ENCODE peak calls at places on chromosomes 6 and 20, in four cellular contexts. One of them, this sample, is unnamed.

GRCh38 chr6:137076277-137077068 is 31.7 kb upstream of the IL20RA start:
- DNase-seq in right cardiac atrium: peak; percentile 86
- DNase-seq in CD8-positive, alpha-beta T cell: peak; percentile 52
- DNase-seq in CD4-positive, alpha-beta memory T cell: peak; percentile 38
- DNase-seq in this sample: peak; percentile 67

GRCh38 chr20:39581034-39581433 is 618.9 kb downstream of the DHX35 start:
- DNase-seq in CD8-positive, alpha-beta T cell: no peak
- DNase-seq in CD4-positive, alpha-beta memory T cell: no peak
- DNase-seq in right cardiac atrium: no peak
- DNase-seq in this sample: no peak

GRCh38 chr20:39378781-39379180 is 416.6 kb downstream of the DHX35 start:
- DNase-seq in right cardiac atrium: peak; percentile 48
- DNase-seq in CD4-positive, alpha-beta memory T cell: no peak
- DNase-seq in CD8-positive, alpha-beta T cell: no peak
- DNase-seq in this sample: peak; percentile 67

GRCh38 chr6:5379647-5380242 is 118.4 kb downstream of the FARS2 start:
- DNase-seq in CD4-positive, alpha-beta memory T cell: no peak
- DNase-seq in right cardiac atrium: no peak
- DNase-seq in CD8-positive, alpha-beta T cell: no peak
- DNase-seq in this sample: no peak

GRCh38 chr20:35263609-35264223 is 14.2 kb downstream of the MMP24OS start:
- DNase-seq in CD8-positive, alpha-beta T cell: no peak
- DNase-seq in right cardiac atrium: no peak
- DNase-seq in CD4-positive, alpha-beta memory T cell: no peak
- DNase-seq in this sample: no peak

GRCh38 chr6:124393536-124393935 is 568.7 kb upstream of the RNF217 start:
- DNase-seq in right cardiac atrium: no peak
- DNase-seq in CD8-positive, alpha-beta T cell: no peak
- DNase-seq in CD4-positive, alpha-beta memory T cell: no peak
- DNase-seq in this sample: no peak

GRCh38 chr6:139062921-139063320 is 34.4 kb downstream of the ABRACL start:
- DNase-seq in CD8-positive, alpha-beta T cell: no peak
- DNase-seq in CD4-positive, alpha-beta memory T cell: no peak
- DNase-seq in right cardiac atrium: no peak
- DNase-seq in this sample: no peak

GRCh38 chr6:7902867-7903266 is 7.7 kb downstream of the TXNDC5 start:
- DNase-seq in CD8-positive, alpha-beta T cell: no peak
- DNase-seq in CD4-positive, alpha-beta memory T cell: no peak
- DNase-seq in right cardiac atrium: no peak
- DNase-seq in this sample: no peak

GRCh38 chr6:132798820-132799538 is 542 bp upstream of the SLC18B1 start:
- DNase-seq in right cardiac atrium: peak; percentile 85
- DNase-seq in CD4-positive, alpha-beta memory T cell: peak; percentile 67
- DNase-seq in CD8-positive, alpha-beta T cell: peak; percentile 65
- DNase-seq in this sample: peak; percentile 73

GRCh38 chr20:35739294-35740163 is 2.5 kb downstream of the RBM39 start:
- DNase-seq in CD8-positive, alpha-beta T cell: no peak
- DNase-seq in right cardiac atrium: no peak
- DNase-seq in CD4-positive, alpha-beta memory T cell: no peak
- DNase-seq in this sample: no peak

GRCh38 chr20:50673146-50673830 is 18.1 kb downstream of the RIPOR3 start:
- DNase-seq in CD4-positive, alpha-beta memory T cell: no peak
- DNase-seq in right cardiac atrium: peak; percentile 64
- DNase-seq in CD8-positive, alpha-beta T cell: no peak
- DNase-seq in this sample: no peak

GRCh38 chr6:43717822-43718221 is 30.2 kb upstream of the MRPS18A start:
- DNase-seq in CD8-positive, alpha-beta T cell: no peak
- DNase-seq in right cardiac atrium: peak; percentile 95
- DNase-seq in CD4-positive, alpha-beta memory T cell: no peak
- DNase-seq in this sample: peak; percentile 88

GRCh38 chr6:20056350-20056992 is 155.8 kb downstream of the MBOAT1 start:
- DNase-seq in CD8-positive, alpha-beta T cell: no peak
- DNase-seq in CD4-positive, alpha-beta memory T cell: no peak
- DNase-seq in right cardiac atrium: no peak
- DNase-seq in this sample: no peak

GRCh38 chr20:3739926-3740599 is 7.6 kb downstream of the HSPA12B start:
- DNase-seq in CD8-positive, alpha-beta T cell: no peak
- DNase-seq in right cardiac atrium: no peak
- DNase-seq in CD4-positive, alpha-beta memory T cell: no peak
- DNase-seq in this sample: no peak
- H3K4me1 ChIP-seq in CD8-positive, alpha-beta T cell: peaks cover 4% of the 10 kb centered on the region
- H3K4me1 ChIP-seq in right cardiac atrium: no peaks in the 10 kb centered on the region
- H3K4me1 ChIP-seq in CD4-positive, alpha-beta memory T cell: peaks cover 6% of the 10 kb centered on the region
- H3K4me1 ChIP-seq in this sample: peaks cover 16% of the 10 kb centered on the region

DNA sequence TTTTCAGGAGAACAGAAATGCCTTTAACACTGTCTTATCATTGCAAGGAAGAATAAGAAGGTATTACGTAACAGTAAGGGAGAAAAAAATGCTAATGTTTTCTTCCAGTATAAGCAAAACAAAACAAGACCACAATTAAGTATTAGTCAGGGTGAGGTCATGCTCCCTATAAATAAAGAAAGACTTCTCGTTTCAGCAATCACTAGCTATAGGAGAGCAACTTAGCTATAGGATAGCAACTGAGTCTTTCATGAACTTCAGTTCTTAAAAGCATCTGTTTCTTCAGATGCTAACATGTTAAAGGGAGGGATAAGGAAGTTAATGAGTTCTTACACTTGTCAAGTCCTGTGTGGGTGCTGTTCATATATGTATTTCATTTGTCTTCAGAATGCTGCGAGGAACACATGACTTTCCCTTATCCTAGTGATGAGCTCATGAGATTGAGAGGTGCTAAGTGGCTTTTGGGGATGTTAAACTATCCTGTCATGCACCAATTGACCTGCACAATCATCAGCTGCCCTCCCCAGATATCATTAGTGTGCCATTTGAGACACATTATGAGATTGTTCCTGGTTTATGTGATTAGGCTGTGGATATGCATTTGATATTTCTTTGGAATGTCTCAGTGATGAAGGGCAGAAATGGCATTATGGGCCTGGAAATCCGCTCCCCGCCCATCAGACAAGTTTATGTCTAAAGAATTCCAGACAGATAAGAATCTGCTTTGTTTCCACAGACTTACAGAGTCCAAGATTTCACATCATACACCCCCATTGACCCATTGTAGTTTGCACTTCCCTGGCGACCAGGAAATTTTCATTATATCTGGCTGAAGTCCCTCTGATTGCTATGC is 37.4 kb downstream of the LAMA4 start:
- DNase-seq in CD4-positive, alpha-beta memory T cell: no peak
- DNase-seq in CD8-positive, alpha-beta T cell: no peak
- DNase-seq in right cardiac atrium: no peak
- DNase-seq in this sample: no peak
- H3K27ac ChIP-seq in CD4-positive, alpha-beta memory T cell: no peak overlapping the region
- H3K27ac ChIP-seq in CD8-positive, alpha-beta T cell: no peak overlapping the region
- H3K27ac ChIP-seq in right cardiac atrium: no peak overlapping the region
- H3K27ac ChIP-seq in this sample: peak overlapping the region; percentile 73

GRCh38 chr6:26025894-26026832 is 61.1 kb upstream of the HFE start:
- DNase-seq in CD4-positive, alpha-beta memory T cell: peak; percentile 92
- DNase-seq in right cardiac atrium: peak; percentile 97
- DNase-seq in CD8-positive, alpha-beta T cell: peak; percentile 93
- DNase-seq in this sample: peak; percentile 95
- H3K4me1 ChIP-seq in CD4-positive, alpha-beta memory T cell: peaks cover 29% of the 10 kb centered on the region
- H3K4me1 ChIP-seq in right cardiac atrium: no peaks in the 10 kb centered on the region
- H3K4me1 ChIP-seq in CD8-positive, alpha-beta T cell: peaks cover 25% of the 10 kb centered on the region
- H3K4me1 ChIP-seq in this sample: no peaks in the 10 kb centered on the region

GRCh38 chr6:119024111-119024510 is 54.4 kb downstream of the FAM184A start:
- DNase-seq in right cardiac atrium: no peak
- DNase-seq in CD8-positive, alpha-beta T cell: no peak
- DNase-seq in CD4-positive, alpha-beta memory T cell: no peak
- DNase-seq in this sample: no peak
- H3K27ac ChIP-seq in right cardiac atrium: no peak overlapping the region
- H3K27ac ChIP-seq in CD8-positive, alpha-beta T cell: no peak overlapping the region
- H3K27ac ChIP-seq in CD4-positive, alpha-beta memory T cell: no peak overlapping the region
- H3K27ac ChIP-seq in this sample: no peak overlapping the region

GRCh38 chr6:24899647-24900325 is 36.0 kb downstream of the RIPOR2 start:
- DNase-seq in CD4-positive, alpha-beta memory T cell: peak; percentile 22
- DNase-seq in CD8-positive, alpha-beta T cell: peak; percentile 51
- DNase-seq in right cardiac atrium: no peak
- DNase-seq in this sample: no peak
- H3K4me1 ChIP-seq in CD4-positive, alpha-beta memory T cell: peaks cover 95% of the 10 kb centered on the region
- H3K4me1 ChIP-seq in CD8-positive, alpha-beta T cell: peaks cover 79% of the 10 kb centered on the region
- H3K4me1 ChIP-seq in right cardiac atrium: no peaks in the 10 kb centered on the region
- H3K4me1 ChIP-seq in this sample: peaks cover 3% of the 10 kb centered on the region

GRCh38 chr20:36875702-36876472 is at the start of gene TLDC2:
- DNase-seq in CD8-positive, alpha-beta T cell: no peak
- DNase-seq in right cardiac atrium: no peak
- DNase-seq in CD4-positive, alpha-beta memory T cell: no peak
- DNase-seq in this sample: no peak
- H3K27ac ChIP-seq in CD8-positive, alpha-beta T cell: no peak within 1 kb of the TSS
- H3K27ac ChIP-seq in right cardiac atrium: no peak within 1 kb of the TSS
- H3K27ac ChIP-seq in CD4-positive, alpha-beta memory T cell: no peak within 1 kb of the TSS
- H3K27ac ChIP-seq in this sample: no peak within 1 kb of the TSS

GRCh38 chr6:156774872-156775405 is 2.2 kb upstream of the ARID1B start:
- DNase-seq in CD8-positive, alpha-beta T cell: no peak
- DNase-seq in right cardiac atrium: no peak
- DNase-seq in CD4-positive, alpha-beta memory T cell: no peak
- DNase-seq in this sample: no peak

GRCh38 chr6:156773935-156774871 is 3.0 kb upstream of the ARID1B start:
- DNase-seq in right cardiac atrium: peak; percentile 52
- DNase-seq in CD4-positive, alpha-beta memory T cell: no peak
- DNase-seq in CD8-positive, alpha-beta T cell: no peak
- DNase-seq in this sample: no peak

GRCh38 chr6:156773476-156773875 is 3.7 kb upstream of the ARID1B start:
- DNase-seq in CD4-positive, alpha-beta memory T cell: no peak
- DNase-seq in right cardiac atrium: peak; percentile 53
- DNase-seq in CD8-positive, alpha-beta T cell: no peak
- DNase-seq in this sample: no peak

GRCh38 chr6:156771047-156771446 is 6.1 kb upstream of the ARID1B start:
- DNase-seq in right cardiac atrium: no peak
- DNase-seq in CD8-positive, alpha-beta T cell: no peak
- DNase-seq in CD4-positive, alpha-beta memory T cell: no peak
- DNase-seq in this sample: no peak

DNA sequence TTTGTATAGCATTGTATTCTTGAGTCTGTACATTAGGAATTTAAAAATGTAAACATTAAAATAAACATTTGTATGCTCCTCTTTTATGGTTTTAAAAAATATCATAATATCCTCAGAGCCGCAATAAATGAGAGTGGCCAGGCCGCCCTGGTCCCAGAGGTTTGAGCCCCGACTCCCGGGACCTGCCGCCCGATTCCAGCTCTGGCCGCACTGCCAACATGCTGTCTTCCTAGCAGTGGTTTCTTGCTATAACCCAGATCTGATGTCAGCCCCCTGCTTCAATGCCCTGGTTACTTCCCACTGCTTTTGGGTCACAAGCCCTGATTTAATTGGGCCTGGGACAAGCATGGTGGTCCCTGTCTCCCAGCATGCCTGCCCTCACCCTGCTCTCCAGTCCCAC is 5.4 kb upstream of the ARID1B start:
- DNase-seq in CD4-positive, alpha-beta memory T cell: no peak
- DNase-seq in right cardiac atrium: no peak
- DNase-seq in CD8-positive, alpha-beta T cell: no peak
- DNase-seq in this sample: no peak
- H3K4me1 ChIP-seq in CD4-positive, alpha-beta memory T cell: peaks cover 11% of the 10 kb centered on the region
- H3K4me1 ChIP-seq in right cardiac atrium: peaks cover 6% of the 10 kb centered on the region
- H3K4me1 ChIP-seq in CD8-positive, alpha-beta T cell: peaks cover 5% of the 10 kb centered on the region
- H3K4me1 ChIP-seq in this sample: peaks cover 26% of the 10 kb centered on the region

GRCh38 chr20:62649140-62649539 is 6.8 kb downstream of the SLCO4A1 start:
- DNase-seq in right cardiac atrium: no peak
- DNase-seq in CD4-positive, alpha-beta memory T cell: no peak
- DNase-seq in CD8-positive, alpha-beta T cell: no peak
- DNase-seq in this sample: no peak
- H3K27ac ChIP-seq in right cardiac atrium: no peak overlapping the region
- H3K27ac ChIP-seq in CD4-positive, alpha-beta memory T cell: no peak overlapping the region
- H3K27ac ChIP-seq in CD8-positive, alpha-beta T cell: no peak overlapping the region
- H3K27ac ChIP-seq in this sample: no peak overlapping the region

DNA sequence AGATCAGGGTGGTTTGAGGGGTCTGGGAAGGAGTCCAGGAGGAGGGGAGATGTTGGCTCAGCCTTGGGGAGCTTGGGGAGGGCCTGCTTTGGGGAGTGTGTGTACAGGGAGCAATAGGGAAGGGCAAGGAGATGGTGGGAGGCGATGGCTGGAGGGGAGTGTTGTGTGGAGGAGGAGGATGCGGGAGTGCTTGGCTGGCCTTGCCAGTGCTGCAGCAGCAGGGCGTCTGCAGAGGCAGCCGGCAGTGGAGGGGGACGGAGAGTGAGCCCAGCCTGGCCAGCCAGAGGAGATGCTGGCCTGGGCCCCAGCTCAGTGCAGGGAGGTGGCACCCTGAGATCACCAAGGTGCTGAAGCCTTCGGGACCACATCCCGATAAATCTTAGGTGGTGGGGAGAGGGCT is 3.9 kb downstream of the IP6K3 start:
- DNase-seq in CD4-positive, alpha-beta memory T cell: no peak
- DNase-seq in CD8-positive, alpha-beta T cell: no peak
- DNase-seq in right cardiac atrium: peak; percentile 37
- DNase-seq in this sample: no peak
- H3K4me1 ChIP-seq in CD4-positive, alpha-beta memory T cell: no peaks in the 10 kb centered on the region
- H3K4me1 ChIP-seq in CD8-positive, alpha-beta T cell: no peaks in the 10 kb centered on the region
- H3K4me1 ChIP-seq in right cardiac atrium: peaks cover 5% of the 10 kb centered on the region
- H3K4me1 ChIP-seq in this sample: no peaks in the 10 kb centered on the region

GRCh38 chr6:170066679-170067078 is 224.2 kb downstream of the DLL1 start:
- DNase-seq in right cardiac atrium: no peak
- DNase-seq in CD4-positive, alpha-beta memory T cell: no peak
- DNase-seq in CD8-positive, alpha-beta T cell: no peak
- DNase-seq in this sample: no peak

GRCh38 chr6:170067257-170067656 is 223.6 kb downstream of the DLL1 start:
- DNase-seq in CD8-positive, alpha-beta T cell: no peak
- DNase-seq in right cardiac atrium: no peak
- DNase-seq in CD4-positive, alpha-beta memory T cell: no peak
- DNase-seq in this sample: no peak

GRCh38 chr6:170069611-170070010 is 221.3 kb downstream of the DLL1 start:
- DNase-seq in right cardiac atrium: no peak
- DNase-seq in CD4-positive, alpha-beta memory T cell: no peak
- DNase-seq in CD8-positive, alpha-beta T cell: no peak
- DNase-seq in this sample: no peak

GRCh38 chr6:170068496-170068895 is 222.4 kb downstream of the DLL1 start:
- DNase-seq in right cardiac atrium: no peak
- DNase-seq in CD8-positive, alpha-beta T cell: no peak
- DNase-seq in CD4-positive, alpha-beta memory T cell: no peak
- DNase-seq in this sample: no peak

GRCh38 chr6:170067923-170068360 is 222.9 kb downstream of the DLL1 start:
- DNase-seq in right cardiac atrium: no peak
- DNase-seq in CD4-positive, alpha-beta memory T cell: no peak
- DNase-seq in CD8-positive, alpha-beta T cell: no peak
- DNase-seq in this sample: no peak
- H3K27ac ChIP-seq in right cardiac atrium: no peak overlapping the region
- H3K27ac ChIP-seq in CD4-positive, alpha-beta memory T cell: no peak overlapping the region
- H3K27ac ChIP-seq in CD8-positive, alpha-beta T cell: no peak overlapping the region
- H3K27ac ChIP-seq in this sample: no peak overlapping the region

This sample was measured in heart left ventricle.